ENCODE peak calls at places on chromosomes 3 and 15, in seven cellular contexts. N, P, Z, J, V, T and D are unnamed samples.

GRCh38 chr3:133208184-133208583 is 170.0 kb downstream of the TMEM108 start:
- DNase-seq in V (no peak), N (no peak), P (no peak), Z (no peak), J (no peak), T (no peak), D (no peak)

GRCh38 chr3:146865175-146865755 is 260.1 kb upstream of the PLSCR5 start:
- DNase-seq in P (no peak), T (no peak), J (no peak), V (peak; percentile 18), N (no peak), Z (no peak), D (no peak)

GRCh38 chr3:126016616-126017015 is 47.6 kb downstream of the ROPN1B start:
- DNase-seq in P (no peak), V (no peak), T (no peak), J (no peak), Z (no peak), N (no peak), D (peak; percentile 20)

GRCh38 chr3:1971780-1972179 is 126.9 kb upstream of the CNTN4 start:
- DNase-seq in T (no peak), P (no peak), N (no peak), V (no peak), Z (no peak), J (no peak), D (no peak)

GRCh38 chr15:36658905-36659304 is 79.5 kb downstream of the CDIN1 start:
- DNase-seq in N (no peak), V (no peak), J (no peak), Z (no peak), P (no peak), T (no peak), D (no peak)

GRCh38 chr3:130963878-130964277 is 62.7 kb downstream of the ASTE1 start:
- DNase-seq in T (no peak), P (no peak), V (no peak), J (peak; percentile 95), Z (peak; percentile 73), N (no peak), D (no peak)

GRCh38 chr3:193816656-193817311 is 223.8 kb downstream of the OPA1 start:
- DNase-seq in J (peak; percentile 49), Z (no peak), T (peak; percentile 96), P (peak; percentile 73), N (peak; percentile 67), V (peak; percentile 93), D (peak; percentile 51)

GRCh38 chr3:5523125-5523524 is 335.6 kb downstream of the EDEM1 start:
- DNase-seq in P (no peak), T (no peak), N (no peak), J (no peak), Z (no peak), V (no peak), D (no peak)

GRCh38 chr3:25910997-25911396 is 121.1 kb downstream of the OXSM start:
- DNase-seq in P (no peak), T (no peak), V (peak; percentile 33), J (peak; percentile 40), N (no peak), Z (peak; percentile 39), D (peak; percentile 31)

GRCh38 chr15:77138167-77138522 is 67.2 kb upstream of the TSPAN3 start:
- DNase-seq in J (peak; percentile 25), T (no peak), V (no peak), N (no peak), Z (no peak), P (no peak), D (no peak)

GRCh38 chr3:130465486-130465885 is 51.5 kb upstream of the COL6A6 start:
- DNase-seq in N (no peak), V (no peak), Z (no peak), J (no peak), P (no peak), T (no peak), D (no peak)

GRCh38 chr3:141544697-141545096 is 57.9 kb downstream of the RASA2 start:
- DNase-seq in N (no peak), Z (no peak), J (no peak), T (no peak), P (no peak), V (no peak), D (no peak)

GRCh38 chr3:141863497-141863896 is 12.9 kb upstream of the ATP1B3 start:
- DNase-seq in Z (no peak), T (no peak), N (no peak), J (peak; percentile 9), P (no peak), V (no peak), D (no peak)

GRCh38 chr15:63189955-63190691 is 717 bp downstream of the RAB8B start:
- DNase-seq in V (no peak), N (no peak), P (no peak), J (peak; percentile 49), T (no peak), Z (no peak), D (no peak)

GRCh38 chr3:197068077-197068476 is 38.5 kb upstream of the MELTF start:
- DNase-seq in P (no peak), J (no peak), T (no peak), Z (no peak), V (no peak), N (no peak), D (no peak)

GRCh38 chr15:94403246-94403824 is 172.0 kb downstream of the MCTP2 start:
- DNase-seq in V (no peak), T (no peak), J (no peak), Z (no peak), P (no peak), N (no peak), D (no peak)

GRCh38 chr3:169552533-169552932 is 111.0 kb downstream of the MECOM start:
- DNase-seq in T (no peak), P (no peak), Z (no peak), V (no peak), J (no peak), N (no peak), D (no peak)

GRCh38 chr3:25573386-25574171 is 91.1 kb downstream of the TOP2B start:
- DNase-seq in J (peak; percentile 48), P (no peak), V (no peak), Z (no peak), T (no peak), N (peak; percentile 79), D (no peak)

GRCh38 chr15:40936709-40937666 is 7.8 kb downstream of the DLL4 start:
- DNase-seq in Z (no peak), P (no peak), V (no peak), J (peak; percentile 47), N (no peak), T (no peak), D (no peak)

GRCh38 chr3:15319127-15319526 is 13.3 kb downstream of the SH3BP5 start:
- DNase-seq in V (no peak), J (no peak), P (no peak), N (no peak), Z (no peak), T (no peak), D (no peak)

GRCh38 chr15:82044373-82045178 is 1.2 kb downstream of the MEX3B start:
- DNase-seq in J (peak; percentile 79), T (peak; percentile 4), P (peak; percentile 76), V (peak; percentile 18), N (peak; percentile 82), Z (no peak), D (no peak)

GRCh38 chr15:68652141-68652540 is 73.3 kb downstream of the CORO2B start:
- DNase-seq in P (peak; percentile 6), J (peak; percentile 57), Z (no peak), T (no peak), V (no peak), N (peak; percentile 41), D (no peak)

GRCh38 chr3:108420926-108421325 is 89.5 kb downstream of the MYH15 start:
- DNase-seq in V (no peak), N (no peak), Z (no peak), T (no peak), P (no peak), J (peak; percentile 97), D (no peak)

DNA sequence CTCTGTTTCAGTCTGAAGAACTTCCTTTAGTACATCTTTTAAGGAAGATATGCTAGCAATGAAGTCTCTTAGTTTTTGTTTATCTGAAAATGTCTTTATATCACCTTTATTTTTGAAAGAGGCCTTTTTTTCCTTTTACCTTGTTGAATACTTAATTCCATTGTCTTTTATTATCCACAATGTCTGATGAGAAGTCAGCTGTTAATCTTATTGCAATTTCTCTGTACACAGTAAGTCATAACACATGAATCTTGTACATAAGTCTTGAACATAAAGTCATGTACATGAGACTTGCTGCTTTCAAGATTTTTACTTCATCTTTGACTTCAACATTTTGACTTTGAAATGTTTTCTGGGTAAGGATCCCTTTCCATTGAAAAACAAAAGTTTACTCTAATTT is 424.3 kb upstream of the ATP10A start:
- DNase-seq in P (no peak), N (no peak), Z (no peak), V (no peak), J (no peak), T (no peak), D (no peak)
- H3K9me3 ChIP-seq in P (peaks cover 62% of the 10 kb centered on the region), N (peaks cover 3% of the 10 kb centered on the region), Z (peaks cover 40% of the 10 kb centered on the region), V (no peaks in the 10 kb centered on the region), J (no peaks in the 10 kb centered on the region), T (no peaks in the 10 kb centered on the region), D (peaks cover 6% of the 10 kb centered on the region)

DNA sequence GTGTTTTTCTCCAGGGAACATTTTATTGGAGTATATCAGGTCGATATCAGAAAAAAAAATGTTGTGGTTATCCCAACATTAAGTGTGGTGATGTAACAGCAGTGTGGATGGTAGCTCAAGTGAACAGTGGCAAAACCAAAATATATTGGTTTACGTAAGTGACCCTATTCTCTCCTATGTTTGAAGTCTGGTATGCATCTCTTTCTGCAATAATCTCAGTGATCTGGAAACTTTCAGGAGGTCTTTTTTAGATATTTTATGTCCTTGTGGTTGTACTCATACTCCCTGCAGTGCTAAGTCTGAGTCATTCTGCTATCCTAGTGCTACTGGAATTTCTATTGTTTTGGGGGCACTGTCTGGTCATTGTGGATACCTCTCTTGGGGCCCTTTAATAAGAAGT is 137.9 kb downstream of the SNRPN start:
- DNase-seq in Z (no peak), P (no peak), N (no peak), V (no peak), T (no peak), J (peak; percentile 9), D (no peak)
- H3K9me3 ChIP-seq in Z (peaks cover 61% of the 10 kb centered on the region), P (peaks cover 100% of the 10 kb centered on the region), N (no peaks in the 10 kb centered on the region), V (peaks cover 75% of the 10 kb centered on the region), T (no peaks in the 10 kb centered on the region), J (no peaks in the 10 kb centered on the region), D (peaks cover 7% of the 10 kb centered on the region)

DNA sequence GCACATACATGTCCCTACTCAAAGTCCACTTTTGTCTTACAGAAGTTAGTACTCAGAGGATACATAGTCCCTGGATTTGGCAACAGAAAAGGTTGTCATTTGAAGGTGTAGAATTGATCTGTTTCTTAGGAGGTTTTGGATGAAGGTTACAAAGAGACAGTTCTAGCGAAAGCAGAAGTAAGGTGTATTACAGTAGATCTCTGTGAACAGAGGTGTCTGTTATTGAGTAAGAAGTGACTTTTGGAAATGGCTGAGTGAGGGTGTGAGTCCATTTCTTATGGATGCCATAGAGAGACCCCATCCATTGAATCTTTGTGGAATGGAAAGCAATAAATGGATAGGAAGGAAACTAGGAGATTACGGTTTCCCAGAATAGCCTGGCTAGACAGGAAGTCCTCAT is 5.6 kb downstream of the ZNF662 start:
- DNase-seq in Z (no peak), T (no peak), N (no peak), V (no peak), P (no peak), J (no peak), D (no peak)
- H3K9me3 ChIP-seq in Z (peaks cover 17% of the 10 kb centered on the region), T (peaks cover 4% of the 10 kb centered on the region), N (no peaks in the 10 kb centered on the region), V (peaks cover 32% of the 10 kb centered on the region), P (peaks cover 65% of the 10 kb centered on the region), J (no peaks in the 10 kb centered on the region), D (peaks cover 23% of the 10 kb centered on the region)

DNA sequence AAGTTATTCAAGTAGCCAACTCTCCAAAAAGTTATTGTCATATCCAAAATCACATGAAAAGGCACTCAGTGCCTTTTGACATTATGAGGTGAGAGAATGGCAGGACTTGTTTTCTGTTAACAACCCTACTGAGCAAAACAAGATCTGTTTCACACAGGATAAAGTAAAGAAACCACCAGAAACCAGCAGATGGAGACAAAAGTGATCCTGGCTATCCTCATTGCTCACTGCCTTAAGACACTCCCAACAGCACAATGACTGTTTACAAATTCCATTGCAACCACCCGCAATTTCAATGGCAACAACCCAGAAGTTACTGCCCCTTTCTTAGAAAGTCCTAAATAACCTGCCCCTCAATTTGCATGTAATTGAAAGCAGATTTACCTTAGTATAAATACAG is 352.6 kb upstream of the NDN start:
- DNase-seq in T (no peak), J (no peak), Z (no peak), N (no peak), V (no peak), P (no peak), D (no peak)
- H3K9me3 ChIP-seq in T (no peaks in the 10 kb centered on the region), J (no peaks in the 10 kb centered on the region), Z (peaks cover 24% of the 10 kb centered on the region), N (no peaks in the 10 kb centered on the region), V (no peaks in the 10 kb centered on the region), P (peaks cover 51% of the 10 kb centered on the region), D (peaks cover 5% of the 10 kb centered on the region)